ENCODE peak calls at places on chromosomes 3 and 15, in eight cellular contexts. One of them, this sample, is unnamed.

GRCh38 chr15:34984884-34985630 is 3.0 kb downstream of the ZNF770 start:
- DNase-seq in H9: no peak
- DNase-seq in upper lobe of right lung: peak; percentile 78
- DNase-seq in CD4-positive, alpha-beta memory T cell: peak; percentile 17
- DNase-seq in transverse colon: no peak
- DNase-seq in fibroblast of lung: peak; percentile 52
- DNase-seq in mammary epithelial cell: no peak
- DNase-seq in IMR-90: peak; percentile 22
- DNase-seq in this sample: no peak

GRCh38 chr3:124915254-124915653 is 19.3 kb downstream of the MUC13 start:
- DNase-seq in upper lobe of right lung: no peak
- DNase-seq in CD4-positive, alpha-beta memory T cell: no peak
- DNase-seq in fibroblast of lung: no peak
- DNase-seq in H9: no peak
- DNase-seq in IMR-90: no peak
- DNase-seq in mammary epithelial cell: no peak
- DNase-seq in transverse colon: no peak
- DNase-seq in this sample: no peak

GRCh38 chr3:65811050-65811766 is 227.5 kb downstream of the MAGI1 start:
- DNase-seq in IMR-90: peak; percentile 48
- DNase-seq in transverse colon: no peak
- DNase-seq in CD4-positive, alpha-beta memory T cell: no peak
- DNase-seq in fibroblast of lung: peak; percentile 81
- DNase-seq in mammary epithelial cell: peak; percentile 12
- DNase-seq in H9: no peak
- DNase-seq in upper lobe of right lung: no peak
- DNase-seq in this sample: no peak

GRCh38 chr3:106609666-106610301 is 741.0 kb upstream of the CBLB start:
- DNase-seq in H9: peak; percentile 69
- DNase-seq in IMR-90: peak; percentile 93
- DNase-seq in fibroblast of lung: peak; percentile 91
- DNase-seq in CD4-positive, alpha-beta memory T cell: peak; percentile 73
- DNase-seq in transverse colon: peak; percentile 43
- DNase-seq in mammary epithelial cell: peak; percentile 62
- DNase-seq in upper lobe of right lung: no peak
- DNase-seq in this sample: peak; percentile 21

GRCh38 chr15:82047493-82048446 is 2.0 kb upstream of the MEX3B start:
- DNase-seq in upper lobe of right lung: no peak
- DNase-seq in fibroblast of lung: peak; percentile 39
- DNase-seq in IMR-90: peak; percentile 32
- DNase-seq in mammary epithelial cell: peak; percentile 30
- DNase-seq in H9: peak; percentile 57
- DNase-seq in CD4-positive, alpha-beta memory T cell: no peak
- DNase-seq in transverse colon: no peak
- DNase-seq in this sample: no peak

GRCh38 chr3:157130881-157131251 is 29.1 kb downstream of the CCNL1 start:
- DNase-seq in IMR-90: no peak
- DNase-seq in upper lobe of right lung: no peak
- DNase-seq in H9: no peak
- DNase-seq in CD4-positive, alpha-beta memory T cell: no peak
- DNase-seq in transverse colon: no peak
- DNase-seq in mammary epithelial cell: no peak
- DNase-seq in fibroblast of lung: no peak
- DNase-seq in this sample: no peak

GRCh38 chr15:95202569-95203349 is 971.4 kb downstream of the MCTP2 start:
- DNase-seq in CD4-positive, alpha-beta memory T cell: no peak
- DNase-seq in upper lobe of right lung: no peak
- DNase-seq in IMR-90: peak; percentile 1
- DNase-seq in mammary epithelial cell: no peak
- DNase-seq in transverse colon: no peak
- DNase-seq in H9: no peak
- DNase-seq in fibroblast of lung: peak; percentile 50
- DNase-seq in this sample: no peak

GRCh38 chr3:62238003-62238402 is 135.3 kb downstream of the FEZF2 start:
- DNase-seq in mammary epithelial cell: no peak
- DNase-seq in CD4-positive, alpha-beta memory T cell: no peak
- DNase-seq in upper lobe of right lung: no peak
- DNase-seq in fibroblast of lung: no peak
- DNase-seq in transverse colon: no peak
- DNase-seq in H9: no peak
- DNase-seq in IMR-90: no peak
- DNase-seq in this sample: no peak

GRCh38 chr3:178966299-178967183 is 105.1 kb downstream of the ZMAT3 start:
- DNase-seq in H9: no peak
- DNase-seq in transverse colon: no peak
- DNase-seq in IMR-90: peak; percentile 37
- DNase-seq in mammary epithelial cell: peak; percentile 30
- DNase-seq in fibroblast of lung: peak; percentile 31
- DNase-seq in CD4-positive, alpha-beta memory T cell: peak; percentile 11
- DNase-seq in upper lobe of right lung: no peak
- DNase-seq in this sample: no peak

GRCh38 chr15:77984446-77984861 is 93.1 kb downstream of the TBC1D2B start:
- DNase-seq in fibroblast of lung: no peak
- DNase-seq in mammary epithelial cell: no peak
- DNase-seq in IMR-90: no peak
- DNase-seq in transverse colon: no peak
- DNase-seq in H9: no peak
- DNase-seq in upper lobe of right lung: peak; percentile 44
- DNase-seq in CD4-positive, alpha-beta memory T cell: no peak
- DNase-seq in this sample: no peak

GRCh38 chr15:78399081-78399480 is 38.9 kb upstream of the IREB2 start:
- DNase-seq in fibroblast of lung: no peak
- DNase-seq in mammary epithelial cell: no peak
- DNase-seq in transverse colon: no peak
- DNase-seq in IMR-90: no peak
- DNase-seq in CD4-positive, alpha-beta memory T cell: no peak
- DNase-seq in H9: no peak
- DNase-seq in upper lobe of right lung: no peak
- DNase-seq in this sample: no peak

GRCh38 chr15:27359586-27359985 is 388.6 kb downstream of the GABRG3 start:
- DNase-seq in upper lobe of right lung: no peak
- DNase-seq in H9: no peak
- DNase-seq in fibroblast of lung: no peak
- DNase-seq in IMR-90: no peak
- DNase-seq in transverse colon: no peak
- DNase-seq in mammary epithelial cell: no peak
- DNase-seq in CD4-positive, alpha-beta memory T cell: no peak
- DNase-seq in this sample: no peak

GRCh38 chr15:40647523-40647922 is 47.5 kb upstream of the RAD51 start:
- DNase-seq in H9: no peak
- DNase-seq in upper lobe of right lung: no peak
- DNase-seq in transverse colon: no peak
- DNase-seq in CD4-positive, alpha-beta memory T cell: no peak
- DNase-seq in mammary epithelial cell: no peak
- DNase-seq in IMR-90: no peak
- DNase-seq in fibroblast of lung: no peak
- DNase-seq in this sample: no peak

GRCh38 chr3:99532246-99532645 is 106.1 kb upstream of the COL8A1 start:
- DNase-seq in fibroblast of lung: peak; percentile 70
- DNase-seq in transverse colon: peak; percentile 37
- DNase-seq in CD4-positive, alpha-beta memory T cell: no peak
- DNase-seq in upper lobe of right lung: no peak
- DNase-seq in mammary epithelial cell: peak; percentile 54
- DNase-seq in IMR-90: peak; percentile 77
- DNase-seq in H9: peak; percentile 88
- DNase-seq in this sample: no peak

GRCh38 chr3:78917541-78917940 is 850.3 kb downstream of the ROBO1 start:
- DNase-seq in H9: no peak
- DNase-seq in transverse colon: no peak
- DNase-seq in fibroblast of lung: no peak
- DNase-seq in mammary epithelial cell: no peak
- DNase-seq in upper lobe of right lung: no peak
- DNase-seq in CD4-positive, alpha-beta memory T cell: no peak
- DNase-seq in IMR-90: no peak
- DNase-seq in this sample: no peak

GRCh38 chr15:75107905-75108838 is 84.8 kb downstream of the PPCDC start:
- DNase-seq in fibroblast of lung: peak; percentile 92
- DNase-seq in transverse colon: peak; percentile 70
- DNase-seq in CD4-positive, alpha-beta memory T cell: peak; percentile 24
- DNase-seq in IMR-90: peak; percentile 91
- DNase-seq in H9: no peak
- DNase-seq in upper lobe of right lung: no peak
- DNase-seq in mammary epithelial cell: peak; percentile 94
- DNase-seq in this sample: no peak

GRCh38 chr15:57541805-57542504 is 49.7 kb upstream of the MYZAP start:
- DNase-seq in upper lobe of right lung: no peak
- DNase-seq in fibroblast of lung: peak; percentile 57
- DNase-seq in CD4-positive, alpha-beta memory T cell: no peak
- DNase-seq in IMR-90: peak; percentile 75
- DNase-seq in mammary epithelial cell: peak; percentile 53
- DNase-seq in H9: peak; percentile 67
- DNase-seq in transverse colon: peak; percentile 80
- DNase-seq in this sample: no peak

GRCh38 chr3:74529145-74529544 is 85.3 kb downstream of the CNTN3 start:
- DNase-seq in fibroblast of lung: no peak
- DNase-seq in mammary epithelial cell: no peak
- DNase-seq in IMR-90: no peak
- DNase-seq in upper lobe of right lung: no peak
- DNase-seq in H9: no peak
- DNase-seq in CD4-positive, alpha-beta memory T cell: no peak
- DNase-seq in transverse colon: no peak
- DNase-seq in this sample: no peak

GRCh38 chr15:63288778-63289378 is 11.5 kb downstream of the APH1B start:
- DNase-seq in upper lobe of right lung: no peak
- DNase-seq in H9: no peak
- DNase-seq in fibroblast of lung: peak; percentile 35
- DNase-seq in CD4-positive, alpha-beta memory T cell: peak; percentile 45
- DNase-seq in transverse colon: no peak
- DNase-seq in mammary epithelial cell: peak; percentile 36
- DNase-seq in IMR-90: peak; percentile 69
- DNase-seq in this sample: no peak

DNA sequence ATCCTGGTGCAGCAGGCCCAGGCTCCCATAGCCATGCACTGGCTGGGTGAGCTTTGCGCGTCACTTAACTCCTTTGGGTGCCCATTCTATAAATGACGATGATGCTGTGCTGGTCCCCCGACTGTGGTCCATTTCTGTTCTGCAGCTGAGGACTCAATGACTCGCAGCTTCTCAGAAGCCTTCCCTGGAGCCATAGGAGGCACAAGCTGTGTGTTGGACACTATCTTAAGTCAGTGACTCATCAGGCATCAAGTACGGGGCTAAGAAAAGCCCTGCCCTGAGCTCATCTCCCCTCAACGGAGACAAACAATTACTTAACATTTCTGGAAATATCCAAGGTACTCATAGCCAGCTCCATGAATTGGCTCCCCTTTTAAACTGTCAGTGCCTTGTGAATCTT is 13.8 kb upstream of the MUSTN1 start:
- DNase-seq in IMR-90: peak; percentile 91
- DNase-seq in mammary epithelial cell: peak; percentile 16
- DNase-seq in upper lobe of right lung: no peak
- DNase-seq in transverse colon: no peak
- DNase-seq in H9: no peak
- DNase-seq in fibroblast of lung: peak; percentile 66
- DNase-seq in CD4-positive, alpha-beta memory T cell: no peak
- DNase-seq in this sample: no peak
- H3K27ac ChIP-seq in IMR-90: no peak overlapping the region
- H3K27ac ChIP-seq in mammary epithelial cell: no peak overlapping the region
- H3K27ac ChIP-seq in upper lobe of right lung: no peak overlapping the region
- H3K27ac ChIP-seq in transverse colon: no peak overlapping the region
- H3K27ac ChIP-seq in H9: no peak overlapping the region
- H3K27ac ChIP-seq in fibroblast of lung: no peak overlapping the region
- H3K27ac ChIP-seq in CD4-positive, alpha-beta memory T cell: no peak overlapping the region
- H3K27ac ChIP-seq in this sample: no peak overlapping the region

GRCh38 chr3:53845881-53846133 is 412 bp downstream of the CHDH start:
- DNase-seq in CD4-positive, alpha-beta memory T cell: no peak
- DNase-seq in H9: no peak
- DNase-seq in fibroblast of lung: no peak
- DNase-seq in upper lobe of right lung: no peak
- DNase-seq in IMR-90: no peak
- DNase-seq in transverse colon: no peak
- DNase-seq in mammary epithelial cell: no peak
- DNase-seq in this sample: no peak
- H3K4me1 ChIP-seq in CD4-positive, alpha-beta memory T cell: no peaks in the 10 kb centered on the region
- H3K4me1 ChIP-seq in H9: peaks cover 7% of the 10 kb centered on the region
- H3K4me1 ChIP-seq in fibroblast of lung: no peaks in the 10 kb centered on the region
- H3K4me1 ChIP-seq in upper lobe of right lung: peaks cover 20% of the 10 kb centered on the region
- H3K4me1 ChIP-seq in IMR-90: no peaks in the 10 kb centered on the region
- H3K4me1 ChIP-seq in transverse colon: peaks cover 4% of the 10 kb centered on the region
- H3K4me1 ChIP-seq in mammary epithelial cell: peaks cover 20% of the 10 kb centered on the region
- H3K4me1 ChIP-seq in this sample: no peaks in the 10 kb centered on the region

DNA sequence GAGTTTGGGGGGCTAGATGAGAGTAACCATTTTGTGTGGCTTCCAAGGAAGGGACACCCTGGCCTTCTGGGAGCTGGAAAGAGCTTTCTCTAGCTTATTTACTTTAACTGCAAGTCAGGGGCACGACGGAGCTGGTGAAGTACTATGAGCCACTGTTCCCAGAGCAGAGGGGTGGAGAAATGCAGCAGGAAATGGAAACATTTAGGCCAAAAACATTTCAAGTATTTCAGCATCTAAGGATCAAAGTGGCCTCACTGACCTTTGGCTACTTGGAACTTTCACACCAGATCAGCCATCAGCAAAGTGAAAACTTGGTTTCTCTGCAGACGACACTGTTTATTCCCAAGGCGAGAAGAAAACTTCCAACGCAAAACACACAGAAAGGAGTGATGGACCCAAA is 7.9 kb downstream of the DGKG start:
- DNase-seq in upper lobe of right lung: no peak
- DNase-seq in transverse colon: no peak
- DNase-seq in fibroblast of lung: no peak
- DNase-seq in IMR-90: no peak
- DNase-seq in mammary epithelial cell: no peak
- DNase-seq in CD4-positive, alpha-beta memory T cell: no peak
- DNase-seq in H9: no peak
- DNase-seq in this sample: no peak
- H3K27ac ChIP-seq in upper lobe of right lung: no peak overlapping the region
- H3K27ac ChIP-seq in transverse colon: no peak overlapping the region
- H3K27ac ChIP-seq in fibroblast of lung: no peak overlapping the region
- H3K27ac ChIP-seq in IMR-90: no peak overlapping the region
- H3K27ac ChIP-seq in mammary epithelial cell: no peak overlapping the region
- H3K27ac ChIP-seq in CD4-positive, alpha-beta memory T cell: no peak overlapping the region
- H3K27ac ChIP-seq in H9: no peak overlapping the region
- H3K27ac ChIP-seq in this sample: no peak overlapping the region

DNA sequence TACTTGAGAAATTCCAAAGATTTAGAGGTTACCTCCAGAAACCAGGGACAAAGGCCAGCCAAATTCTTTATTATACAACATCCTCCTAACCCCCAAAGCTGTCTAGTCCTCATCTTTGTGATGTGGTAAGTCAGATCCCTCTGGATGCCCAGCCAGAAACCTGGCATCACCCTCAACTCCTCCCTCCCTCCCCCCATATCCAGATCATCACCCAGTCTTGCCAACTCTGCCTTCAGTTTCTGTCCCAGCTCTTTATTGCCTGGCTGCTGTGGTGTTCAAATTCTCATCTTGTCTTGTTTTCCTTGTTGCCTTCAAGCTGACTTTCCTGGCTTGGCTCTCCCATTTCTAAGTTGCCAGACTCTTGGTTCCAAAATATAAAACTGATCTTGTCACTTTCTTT is 28.6 kb downstream of the MAP2K1 start:
- DNase-seq in IMR-90: no peak
- DNase-seq in upper lobe of right lung: no peak
- DNase-seq in CD4-positive, alpha-beta memory T cell: no peak
- DNase-seq in H9: no peak
- DNase-seq in transverse colon: no peak
- DNase-seq in mammary epithelial cell: no peak
- DNase-seq in fibroblast of lung: no peak
- DNase-seq in this sample: no peak
- H3K4me1 ChIP-seq in IMR-90: peaks cover 1% of the 10 kb centered on the region
- H3K4me1 ChIP-seq in upper lobe of right lung: peaks cover 27% of the 10 kb centered on the region
- H3K4me1 ChIP-seq in CD4-positive, alpha-beta memory T cell: peaks cover 37% of the 10 kb centered on the region
- H3K4me1 ChIP-seq in H9: peaks cover 22% of the 10 kb centered on the region
- H3K4me1 ChIP-seq in transverse colon: peaks cover 6% of the 10 kb centered on the region
- H3K4me1 ChIP-seq in mammary epithelial cell: peaks cover 11% of the 10 kb centered on the region
- H3K4me1 ChIP-seq in fibroblast of lung: no peaks in the 10 kb centered on the region
- H3K4me1 ChIP-seq in this sample: peaks cover 33% of the 10 kb centered on the region

GRCh38 chr3:129087138-129087702 is 26.6 kb downstream of the GP9 start:
- DNase-seq in fibroblast of lung: peak; percentile 48
- DNase-seq in upper lobe of right lung: no peak
- DNase-seq in IMR-90: peak; percentile 23
- DNase-seq in H9: no peak
- DNase-seq in mammary epithelial cell: peak; percentile 16
- DNase-seq in CD4-positive, alpha-beta memory T cell: no peak
- DNase-seq in transverse colon: no peak
- DNase-seq in this sample: no peak
- H3K27ac ChIP-seq in fibroblast of lung: peak overlapping the region; percentile 32
- H3K27ac ChIP-seq in upper lobe of right lung: peak overlapping the region; percentile 85
- H3K27ac ChIP-seq in IMR-90: peak overlapping the region; percentile 20
- H3K27ac ChIP-seq in H9: no peak overlapping the region
- H3K27ac ChIP-seq in mammary epithelial cell: no peak overlapping the region
- H3K27ac ChIP-seq in CD4-positive, alpha-beta memory T cell: no peak overlapping the region
- H3K27ac ChIP-seq in transverse colon: peak overlapping the region; percentile 67
- H3K27ac ChIP-seq in this sample: no peak overlapping the region